ENCODE peak calls at places on chromosomes 12 and 14, in seven cellular contexts. Z, A, V, J, Y, E and C are unnamed samples.

GRCh38 chr12:93006655-93007208 is 77.6 kb upstream of the EEA1 start:
- DNase-seq in A (no peak), Z (no peak), E (no peak), V (no peak), J (no peak), Y (no peak), C (no peak)

GRCh38 chr14:61618448-61618847 is 76.9 kb upstream of the HIF1A start:
- DNase-seq in J (no peak), E (no peak), A (no peak), V (no peak), Z (no peak), Y (no peak), C (no peak)

GRCh38 chr14:98826618-98827017 is 445.4 kb downstream of the BCL11B start:
- DNase-seq in J (no peak), E (no peak), Z (no peak), A (no peak), V (no peak), Y (no peak), C (no peak)

GRCh38 chr12:119659289-119659897 is 8.5 kb upstream of the PRKAB1 start:
- DNase-seq in Z (peak), J (peak), Y (no peak), V (peak), E (peak), A (peak), C (no peak)

GRCh38 chr14:63203618-63204406 is 431 bp upstream of the RHOJ start:
- DNase-seq in V (peak), J (peak), Z (peak), Y (peak), A (no peak), E (peak), C (no peak)

GRCh38 chr12:81888961-81889360 is 129.8 kb upstream of the PPFIA2 start:
- DNase-seq in E (no peak), A (no peak), J (no peak), V (no peak), Y (no peak), Z (no peak), C (no peak)

GRCh38 chr14:93430889-93431670 is at the start of gene UNC79:
- DNase-seq in E (peak), A (no peak), V (no peak), J (peak), Y (peak), Z (no peak), C (no peak)

GRCh38 chr14:64147126-64147790 is 146.9 kb downstream of the ESR2 start:
- DNase-seq in Y (no peak), E (no peak), Z (peak), V (no peak), J (no peak), A (no peak), C (no peak)

GRCh38 chr14:93381644-93382043 is 34.7 kb downstream of the COX8C start:
- DNase-seq in E (no peak), A (no peak), V (no peak), J (no peak), Z (no peak), Y (no peak), C (no peak)

GRCh38 chr14:89308232-89308959 is 108.6 kb downstream of the FOXN3 start:
- DNase-seq in E (no peak), V (no peak), J (no peak), Z (peak), Y (no peak), A (no peak), C (no peak)

GRCh38 chr14:67944605-67945004 is 125.0 kb downstream of the RAD51B start:
- DNase-seq in Z (no peak), J (no peak), A (no peak), Y (no peak), E (no peak), V (no peak), C (no peak)

GRCh38 chr12:15846887-15847286 is 35.3 kb upstream of the STRAP start:
- DNase-seq in J (no peak), Y (no peak), A (no peak), E (no peak), Z (peak), V (no peak), C (no peak)

GRCh38 chr12:94074970-94075695 is 73.2 kb upstream of the PLXNC1 start:
- DNase-seq in Z (peak), Y (no peak), V (peak), E (peak), J (peak), A (peak), C (no peak)

GRCh38 chr14:56196274-56196673 is 78.1 kb downstream of the PELI2 start:
- DNase-seq in E (no peak), A (no peak), V (no peak), J (no peak), Y (no peak), Z (peak), C (no peak)

GRCh38 chr12:3205742-3206519 is 128.8 kb downstream of the TSPAN9 start:
- DNase-seq in Z (peak), J (no peak), Y (no peak), A (no peak), E (no peak), V (no peak), C (no peak)

GRCh38 chr14:20662968-20663731 is 21.2 kb upstream of the RNASE4 start:
- DNase-seq in V (peak), A (peak), J (peak), E (no peak), Y (peak), Z (peak), C (peak)

GRCh38 chr12:123056053-123056452 is 75.6 kb downstream of the ARL6IP4 start:
- DNase-seq in Z (peak), J (peak), V (no peak), A (no peak), E (no peak), Y (no peak), C (no peak)

GRCh38 chr12:59077153-59077930 is 157.0 kb upstream of the LRIG3 start:
- DNase-seq in V (no peak), Y (no peak), A (no peak), Z (peak), J (no peak), E (no peak), C (no peak)

GRCh38 chr12:100672075-100672592 is 98.7 kb downstream of the GAS2L3 start:
- DNase-seq in E (peak), Y (no peak), V (peak), J (peak), A (peak), Z (no peak), C (no peak)

GRCh38 chr14:67729072-67729561 is 27.4 kb downstream of the RDH12 start:
- DNase-seq in Z (no peak), J (no peak), V (peak), A (no peak), E (no peak), Y (peak), C (no peak)

GRCh38 chr14:74882103-74882920 is 596 bp downstream of the DLST start:
- DNase-seq in V (no peak), Y (no peak), E (peak), A (peak), Z (peak), J (peak), C (no peak)

GRCh38 chr12:111450676-111451075 is 45.0 kb downstream of the SH2B3 start:
- DNase-seq in V (no peak), Y (no peak), J (no peak), A (no peak), E (no peak), Z (no peak), C (no peak)

GRCh38 chr12:4934651-4935050 is 24.9 kb downstream of the KCNA1 start:
- DNase-seq in Z (peak), Y (no peak), J (no peak), E (no peak), A (no peak), V (no peak), C (no peak)

GRCh38 chr12:24591079-24591626 is 357.7 kb downstream of the BCAT1 start:
- DNase-seq in J (no peak), V (no peak), Z (no peak), Y (no peak), A (no peak), E (no peak), C (no peak)

GRCh38 chr12:29638528-29638927 is 141.0 kb upstream of the OVCH1 start:
- DNase-seq in E (no peak), Z (no peak), J (no peak), A (no peak), Y (no peak), V (no peak), C (no peak)

GRCh38 chr14:68460541-68460940 is 332.3 kb downstream of the ZFP36L1 start:
- DNase-seq in V (no peak), J (no peak), A (no peak), Z (no peak), Y (no peak), E (no peak), C (no peak)

GRCh38 chr12:15842106-15842505 is 40.1 kb upstream of the STRAP start:
- DNase-seq in Y (no peak), J (no peak), Z (peak), V (no peak), A (no peak), E (no peak), C (no peak)

GRCh38 chr12:67958187-67958586 is 31.1 kb upstream of the IFNG-AS1 start:
- DNase-seq in Z (no peak), E (no peak), V (no peak), A (no peak), Y (no peak), J (no peak), C (no peak)

GRCh38 chr12:94458882-94459772 is 540 bp downstream of the CEP83 start:
- DNase-seq in Y (no peak), V (peak), Z (peak), A (peak), J (peak), E (peak), C (no peak)

GRCh38 chr14:72516936-72517408 is 376.9 kb downstream of the DPF3 start:
- DNase-seq in Z (peak), E (peak), Y (peak), V (peak), J (peak), A (no peak), C (peak)

GRCh38 chr12:26830358-26830757 is 2.6 kb downstream of the ITPR2 start:
- DNase-seq in A (no peak), Z (no peak), E (no peak), Y (no peak), J (no peak), V (no peak), C (no peak)

GRCh38 chr14:23951590-23952143 is 1.9 kb upstream of the DHRS4 start:
- DNase-seq in Z (no peak), V (peak), Y (peak), J (no peak), A (no peak), E (no peak), C (no peak)

GRCh38 chr14:92570863-92571262 is 57.3 kb downstream of the RIN3 start:
- DNase-seq in V (no peak), Y (no peak), E (no peak), A (no peak), J (no peak), Z (no peak), C (no peak)

GRCh38 chr12:107461222-107461980 is 224.2 kb upstream of the PWP1 start:
- DNase-seq in E (peak), J (no peak), Y (no peak), V (no peak), A (no peak), Z (peak), C (no peak)
- TF ChIP-seq RFX5 in E (peak), J (no peak), Y (no peak), V (no peak), A (no peak), Z (no peak), C (no peak)

GRCh38 chr14:50038398-50039119 is 77.8 kb downstream of the VCPKMT start:
- DNase-seq in E (no peak), Y (no peak), A (peak), Z (peak), J (peak), V (peak), C (peak)
- TF ChIP-seq RFX5 in E (no peak), Y (no peak), A (no peak), Z (no peak), J (no peak), V (no peak), C (no peak)

DNA sequence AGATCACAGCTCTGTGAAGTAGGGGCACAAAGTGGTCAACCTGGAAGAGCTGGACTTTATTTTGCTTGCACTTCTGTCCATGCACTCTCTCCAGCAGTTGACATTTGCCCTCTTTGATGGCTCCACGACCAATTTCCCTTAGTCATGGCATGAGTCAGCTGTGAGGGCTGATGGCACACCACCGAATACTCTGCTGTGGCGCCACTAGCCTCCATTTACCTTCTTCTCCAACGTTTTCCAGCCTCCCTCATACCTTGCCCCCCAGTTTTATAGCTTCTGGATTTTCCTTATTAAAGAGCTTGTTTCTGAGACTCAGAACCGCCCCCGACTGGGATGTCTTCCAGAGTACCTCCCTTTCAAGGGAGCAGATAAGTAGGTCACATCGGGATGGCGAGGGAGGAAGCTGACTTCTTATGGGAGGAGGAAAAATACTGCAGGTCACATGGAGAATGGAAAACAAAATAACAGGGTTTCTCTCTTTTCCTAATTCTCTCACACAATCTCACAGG is 17.6 kb downstream of the NINJ2 start:
- DNase-seq in Z (peak), J (peak), E (no peak), V (peak), A (no peak), Y (no peak), C (no peak)
- TF ChIP-seq RFX5 in Z (no peak), J (no peak), E (no peak), V (no peak), A (no peak), Y (no peak), C (no peak)

GRCh38 chr12:90170740-90171139 is 462.1 kb upstream of the ATP2B1 start:
- DNase-seq in E (no peak), V (no peak), Z (no peak), J (no peak), A (no peak), Y (no peak), C (no peak)

GRCh38 chr12:90172524-90172923 is 463.9 kb upstream of the ATP2B1 start:
- DNase-seq in A (no peak), V (no peak), Y (no peak), Z (no peak), E (no peak), J (no peak), C (no peak)

GRCh38 chr12:90173499-90174197 is 465.0 kb upstream of the ATP2B1 start:
- DNase-seq in E (no peak), J (no peak), Y (no peak), A (no peak), Z (no peak), V (no peak), C (no peak)

GRCh38 chr12:90174198-90174510 is 465.5 kb upstream of the ATP2B1 start:
- DNase-seq in V (no peak), J (no peak), Y (no peak), Z (no peak), E (no peak), A (no peak), C (peak)
- TF ChIP-seq RFX5 in V (no peak), J (no peak), Y (no peak), Z (no peak), E (no peak), A (no peak), C (no peak)

DNA sequence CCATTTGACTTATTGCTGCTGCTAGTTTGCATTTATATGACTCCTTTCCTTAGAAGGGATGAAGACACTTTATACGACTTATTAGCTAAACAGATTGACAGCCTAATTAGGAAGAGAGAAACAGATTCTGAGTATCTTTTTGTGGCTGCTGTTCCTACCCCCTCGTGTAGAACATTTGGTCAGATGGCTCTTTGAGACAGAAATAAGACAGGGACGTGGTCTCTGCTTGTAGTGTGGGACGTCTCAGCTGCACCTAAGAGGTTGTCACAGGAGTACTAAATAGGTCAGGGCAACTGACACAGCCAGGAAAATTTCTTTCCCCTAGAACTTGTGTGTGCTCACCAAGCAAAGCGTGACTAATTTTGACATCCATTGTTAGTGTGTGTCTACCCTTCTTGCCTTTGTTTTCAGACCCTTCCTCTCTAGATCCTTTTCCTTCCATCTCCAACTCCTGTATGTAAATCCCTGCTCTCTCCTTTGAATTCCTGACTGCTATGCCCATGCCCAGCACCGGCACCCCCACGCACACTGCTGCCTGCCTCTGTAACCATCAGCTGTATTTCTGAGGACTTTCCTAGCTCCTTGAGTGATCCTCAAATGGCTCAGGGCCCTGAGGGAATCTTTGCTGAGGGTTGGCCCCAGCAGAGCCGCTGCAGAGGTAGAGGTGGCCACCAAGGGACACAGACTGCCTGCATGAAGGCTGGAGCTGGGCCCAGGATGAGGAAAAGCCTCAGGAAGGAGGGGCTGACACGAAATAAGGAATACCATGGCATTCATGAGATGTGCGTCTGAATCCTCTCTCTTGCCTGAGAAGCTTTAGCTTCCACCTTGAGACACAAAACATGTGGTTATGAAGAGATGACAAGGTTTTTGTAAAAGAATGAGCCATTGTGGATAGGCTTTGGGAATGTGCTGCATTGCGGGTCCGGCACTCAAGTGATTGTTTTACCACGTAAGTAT is 83.0 kb downstream of the DAD1 start:
- DNase-seq in V (no peak), E (no peak), Z (no peak), A (no peak), J (no peak), Y (no peak), C (no peak)
- TF ChIP-seq RFX5 in V (no peak), E (no peak), Z (no peak), A (no peak), J (no peak), Y (no peak), C (no peak)